ENCODE peak calls at places on chromosomes 6 and 20, in eight cellular contexts. One of them, this sample, is unnamed.
A peak's percentile ranks its signal among the peaks of the same experiment; 100 is the strongest.

GRCh38 chr6:39610229-39610628 is 115.0 kb downstream of the KIF6 start:
- DNase-seq in cardiac muscle cell: no peak
- DNase-seq in HFF-Myc: peak; percentile 35
- DNase-seq in fibroblast of mammary gland: peak; percentile 7
- DNase-seq in GM06990: no peak
- DNase-seq in kidney: no peak
- DNase-seq in CD8-positive, alpha-beta T cell: no peak
- DNase-seq in heart right ventricle: no peak
- DNase-seq in this sample: peak; percentile 29

GRCh38 chr6:33732819-33733218 is 13.9 kb downstream of the IP6K3 start:
- DNase-seq in cardiac muscle cell: no peak
- DNase-seq in HFF-Myc: no peak
- DNase-seq in fibroblast of mammary gland: no peak
- DNase-seq in GM06990: no peak
- DNase-seq in kidney: no peak
- DNase-seq in CD8-positive, alpha-beta T cell: no peak
- DNase-seq in heart right ventricle: no peak
- DNase-seq in this sample: no peak

GRCh38 chr6:16432075-16433032 is 194.0 kb downstream of the GMPR start:
- DNase-seq in cardiac muscle cell: no peak
- DNase-seq in HFF-Myc: no peak
- DNase-seq in fibroblast of mammary gland: peak; percentile 35
- DNase-seq in GM06990: peak; percentile 41
- DNase-seq in kidney: no peak
- DNase-seq in CD8-positive, alpha-beta T cell: no peak
- DNase-seq in heart right ventricle: peak; percentile 22
- DNase-seq in this sample: no peak

GRCh38 chr20:50460608-50461268 is 49.4 kb upstream of the PTPN1 start:
- DNase-seq in cardiac muscle cell: peak; percentile 83
- DNase-seq in HFF-Myc: peak; percentile 64
- DNase-seq in fibroblast of mammary gland: peak; percentile 85
- DNase-seq in GM06990: peak; percentile 44
- DNase-seq in kidney: peak; percentile 94
- DNase-seq in CD8-positive, alpha-beta T cell: peak; percentile 65
- DNase-seq in heart right ventricle: peak; percentile 86
- DNase-seq in this sample: peak; percentile 86

GRCh38 chr6:152594726-152595125 is 42.4 kb downstream of the SYNE1 start:
- DNase-seq in cardiac muscle cell: no peak
- DNase-seq in HFF-Myc: no peak
- DNase-seq in fibroblast of mammary gland: no peak
- DNase-seq in GM06990: no peak
- DNase-seq in kidney: no peak
- DNase-seq in CD8-positive, alpha-beta T cell: no peak
- DNase-seq in heart right ventricle: no peak
- DNase-seq in this sample: no peak

GRCh38 chr6:166415306-166415705 is 32.6 kb upstream of the MPC1 start:
- DNase-seq in cardiac muscle cell: no peak
- DNase-seq in HFF-Myc: no peak
- DNase-seq in fibroblast of mammary gland: no peak
- DNase-seq in GM06990: no peak
- DNase-seq in kidney: no peak
- DNase-seq in CD8-positive, alpha-beta T cell: no peak
- DNase-seq in heart right ventricle: no peak
- DNase-seq in this sample: no peak

GRCh38 chr20:44198872-44199271 is 11.7 kb downstream of the OSER1 start:
- DNase-seq in cardiac muscle cell: no peak
- DNase-seq in HFF-Myc: no peak
- DNase-seq in fibroblast of mammary gland: no peak
- DNase-seq in GM06990: no peak
- DNase-seq in kidney: no peak
- DNase-seq in CD8-positive, alpha-beta T cell: no peak
- DNase-seq in heart right ventricle: no peak
- DNase-seq in this sample: no peak

GRCh38 chr6:135624402-135625297 is 127.1 kb upstream of the AHI1 start:
- DNase-seq in cardiac muscle cell: no peak
- DNase-seq in HFF-Myc: no peak
- DNase-seq in fibroblast of mammary gland: no peak
- DNase-seq in GM06990: no peak
- DNase-seq in kidney: no peak
- DNase-seq in CD8-positive, alpha-beta T cell: no peak
- DNase-seq in heart right ventricle: no peak
- DNase-seq in this sample: no peak

GRCh38 chr6:20400476-20401402 is 940 bp upstream of the E2F3 start:
- DNase-seq in cardiac muscle cell: peak; percentile 81
- DNase-seq in HFF-Myc: no peak
- DNase-seq in fibroblast of mammary gland: peak; percentile 24
- DNase-seq in GM06990: no peak
- DNase-seq in kidney: peak; percentile 84
- DNase-seq in CD8-positive, alpha-beta T cell: no peak
- DNase-seq in heart right ventricle: peak; percentile 14
- DNase-seq in this sample: peak; percentile 47

GRCh38 chr6:156634048-156634447 is 143.1 kb upstream of the ARID1B start:
- DNase-seq in cardiac muscle cell: no peak
- DNase-seq in HFF-Myc: no peak
- DNase-seq in fibroblast of mammary gland: no peak
- DNase-seq in GM06990: no peak
- DNase-seq in kidney: no peak
- DNase-seq in CD8-positive, alpha-beta T cell: no peak
- DNase-seq in heart right ventricle: no peak
- DNase-seq in this sample: no peak

GRCh38 chr20:1840865-1841553 is 54.2 kb upstream of the SIRPA start:
- DNase-seq in cardiac muscle cell: no peak
- DNase-seq in HFF-Myc: no peak
- DNase-seq in fibroblast of mammary gland: no peak
- DNase-seq in GM06990: no peak
- DNase-seq in kidney: no peak
- DNase-seq in CD8-positive, alpha-beta T cell: no peak
- DNase-seq in heart right ventricle: no peak
- DNase-seq in this sample: no peak

DNA sequence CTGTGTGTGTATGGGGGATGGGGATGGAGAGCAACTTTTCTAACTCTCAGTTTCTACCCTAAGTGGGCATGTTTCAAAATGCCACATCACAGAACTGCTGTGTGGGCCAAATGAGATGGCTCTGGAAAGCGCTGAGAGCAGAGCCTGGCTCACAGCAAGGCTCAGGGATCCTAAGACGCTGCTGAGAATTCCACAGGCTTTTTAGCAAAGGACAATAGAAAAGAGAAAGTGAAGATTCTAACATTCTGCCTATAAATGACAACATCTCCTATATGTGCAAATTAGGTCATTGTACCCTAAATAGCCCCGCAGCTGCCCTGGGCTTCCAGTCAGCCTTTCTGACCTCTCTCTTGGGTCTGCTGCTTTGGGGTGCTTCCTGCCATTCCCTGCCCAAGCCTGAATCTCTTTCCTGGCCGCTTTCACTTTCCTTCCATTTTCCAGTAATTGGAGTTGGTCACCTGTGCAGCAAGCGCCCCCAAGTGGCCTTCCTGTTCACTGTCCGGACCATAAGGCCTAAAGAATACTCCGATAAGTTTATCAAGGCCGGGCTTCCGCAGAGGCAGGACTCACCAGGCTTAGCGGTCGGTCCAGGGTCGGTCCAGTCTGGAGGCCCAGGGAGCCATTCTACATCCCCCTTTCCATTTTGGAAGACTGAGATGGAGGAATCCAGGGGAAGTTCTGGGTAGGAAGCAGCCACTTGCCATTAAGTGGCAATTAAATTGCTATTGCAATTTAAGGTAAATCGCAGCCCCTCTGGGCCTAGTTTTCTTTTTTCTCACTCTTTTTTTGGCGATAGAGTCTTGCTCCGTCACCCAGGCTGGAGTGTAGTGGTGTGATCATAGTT is 6.7 kb upstream of the DDR1 start:
- DNase-seq in cardiac muscle cell: peak; percentile 91
- DNase-seq in HFF-Myc: peak; percentile 72
- DNase-seq in fibroblast of mammary gland: peak; percentile 89
- DNase-seq in GM06990: peak; percentile 66
- DNase-seq in kidney: peak; percentile 94
- DNase-seq in CD8-positive, alpha-beta T cell: peak; percentile 48
- DNase-seq in heart right ventricle: peak; percentile 92
- DNase-seq in this sample: peak; percentile 94
- TF ChIP-seq CTCF in cardiac muscle cell: peak; percentile 88
- TF ChIP-seq CTCF in HFF-Myc: peak; percentile 92
- TF ChIP-seq CTCF in fibroblast of mammary gland: peak; percentile 93
- TF ChIP-seq CTCF in GM06990: peak; percentile 89
- TF ChIP-seq CTCF in kidney: peak; percentile 93
- TF ChIP-seq CTCF in CD8-positive, alpha-beta T cell: peak; percentile 70
- TF ChIP-seq CTCF in heart right ventricle: peak; percentile 89
- TF ChIP-seq CTCF in this sample: peak; percentile 92

GRCh38 chr20:58851221-58851968 is 693 bp upstream of the GNAS-AS1 start:
- DNase-seq in cardiac muscle cell: no peak
- DNase-seq in HFF-Myc: no peak
- DNase-seq in fibroblast of mammary gland: no peak
- DNase-seq in GM06990: peak; percentile 23
- DNase-seq in kidney: no peak
- DNase-seq in CD8-positive, alpha-beta T cell: no peak
- DNase-seq in heart right ventricle: no peak
- DNase-seq in this sample: no peak

GRCh38 chr20:58853466-58853865 is 950 bp downstream of the GNAS start:
- DNase-seq in cardiac muscle cell: no peak
- DNase-seq in HFF-Myc: no peak
- DNase-seq in fibroblast of mammary gland: no peak
- DNase-seq in GM06990: no peak
- DNase-seq in kidney: no peak
- DNase-seq in CD8-positive, alpha-beta T cell: no peak
- DNase-seq in heart right ventricle: no peak
- DNase-seq in this sample: no peak

GRCh38 chr20:58851969-58852458 is 502 bp upstream of the GNAS start:
- DNase-seq in cardiac muscle cell: no peak
- DNase-seq in HFF-Myc: no peak
- DNase-seq in fibroblast of mammary gland: no peak
- DNase-seq in GM06990: peak; percentile 10
- DNase-seq in kidney: no peak
- DNase-seq in CD8-positive, alpha-beta T cell: no peak
- DNase-seq in heart right ventricle: no peak
- DNase-seq in this sample: no peak

GRCh38 chr20:58852559-58853271 is at the start of gene GNAS:
- DNase-seq in cardiac muscle cell: peak; percentile 82
- DNase-seq in HFF-Myc: no peak
- DNase-seq in fibroblast of mammary gland: peak; percentile 62
- DNase-seq in GM06990: peak; percentile 54
- DNase-seq in kidney: peak; percentile 77
- DNase-seq in CD8-positive, alpha-beta T cell: peak; percentile 18
- DNase-seq in heart right ventricle: peak; percentile 55
- DNase-seq in this sample: peak; percentile 84

GRCh38 chr20:58850693-58851174 is at the start of gene GNAS-AS1:
- DNase-seq in cardiac muscle cell: peak; percentile 86
- DNase-seq in HFF-Myc: peak; percentile 48
- DNase-seq in fibroblast of mammary gland: peak; percentile 89
- DNase-seq in GM06990: peak; percentile 88
- DNase-seq in kidney: peak; percentile 86
- DNase-seq in CD8-positive, alpha-beta T cell: peak; percentile 61
- DNase-seq in heart right ventricle: peak; percentile 85
- DNase-seq in this sample: peak; percentile 83
- H3K4me3 ChIP-seq in cardiac muscle cell: peak within 1 kb of the TSS; percentile 52
- H3K4me3 ChIP-seq in HFF-Myc: peak within 1 kb of the TSS; percentile 75
- H3K4me3 ChIP-seq in fibroblast of mammary gland: peak within 1 kb of the TSS; percentile 76
- H3K4me3 ChIP-seq in GM06990: peak within 1 kb of the TSS; percentile 74
- H3K4me3 ChIP-seq in kidney: peak within 1 kb of the TSS; percentile 29
- H3K4me3 ChIP-seq in CD8-positive, alpha-beta T cell: peak within 1 kb of the TSS; percentile 55
- H3K4me3 ChIP-seq in heart right ventricle: peak within 1 kb of the TSS; percentile 51
- H3K4me3 ChIP-seq in this sample: peak within 1 kb of the TSS; percentile 17

DNA sequence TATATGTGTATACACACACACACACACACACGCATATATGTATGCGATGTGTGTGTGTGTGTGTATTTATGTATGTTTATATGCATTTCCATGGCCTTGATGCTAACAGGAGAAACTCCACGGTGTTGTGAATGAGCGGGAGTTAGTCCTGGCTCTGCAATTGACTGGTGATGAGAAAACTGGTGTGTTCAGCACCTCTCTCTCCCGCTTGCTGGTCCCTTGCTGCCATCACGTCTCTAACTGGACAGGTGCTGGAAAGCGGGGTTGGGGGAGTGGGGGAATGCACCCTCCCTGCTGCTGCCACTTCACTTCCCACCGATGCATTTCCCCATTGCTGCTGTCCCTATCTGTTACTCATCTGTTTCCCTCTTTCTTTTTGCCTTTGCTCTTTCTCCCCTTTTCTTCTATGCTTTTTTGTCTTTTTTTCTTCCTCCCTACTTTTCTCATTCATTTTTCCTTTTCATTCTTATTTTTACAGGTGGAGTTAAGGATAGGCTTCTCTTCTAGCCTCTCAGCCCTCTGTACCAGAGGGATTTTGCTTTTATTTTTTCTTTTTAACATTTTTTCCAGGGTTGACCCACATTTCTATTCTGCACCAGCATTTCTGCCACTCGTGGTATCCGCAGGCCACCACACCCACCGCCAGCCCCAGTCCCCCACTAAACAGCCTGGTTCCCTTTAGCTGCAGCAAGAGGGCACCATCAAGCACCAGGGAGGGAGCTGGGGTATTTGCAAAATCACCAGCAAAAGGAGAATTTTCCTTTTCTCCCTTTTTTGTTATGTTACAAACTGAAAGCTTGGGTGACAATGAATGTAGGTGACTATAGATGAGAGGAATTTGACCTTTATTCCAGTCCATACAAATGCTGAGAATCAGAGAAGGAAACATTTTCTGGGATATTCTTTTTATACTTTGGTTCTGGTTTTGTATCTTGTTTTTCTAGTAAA is 115.6 kb downstream of the TCP11 start:
- DNase-seq in cardiac muscle cell: no peak
- DNase-seq in HFF-Myc: no peak
- DNase-seq in fibroblast of mammary gland: peak; percentile 7
- DNase-seq in GM06990: no peak
- DNase-seq in kidney: no peak
- DNase-seq in CD8-positive, alpha-beta T cell: no peak
- DNase-seq in heart right ventricle: no peak
- DNase-seq in this sample: no peak
- TF ChIP-seq CTCF in cardiac muscle cell: peak; percentile 30
- TF ChIP-seq CTCF in HFF-Myc: peak; percentile 4
- TF ChIP-seq CTCF in fibroblast of mammary gland: peak; percentile 29
- TF ChIP-seq CTCF in GM06990: no peak
- TF ChIP-seq CTCF in kidney: no peak
- TF ChIP-seq CTCF in CD8-positive, alpha-beta T cell: no peak
- TF ChIP-seq CTCF in heart right ventricle: peak; percentile 25
- TF ChIP-seq CTCF in this sample: no peak

GRCh38 chr6:74596586-74596985 is 609.3 kb downstream of the COL12A1 start:
- DNase-seq in cardiac muscle cell: no peak
- DNase-seq in HFF-Myc: no peak
- DNase-seq in fibroblast of mammary gland: no peak
- DNase-seq in GM06990: no peak
- DNase-seq in kidney: no peak
- DNase-seq in CD8-positive, alpha-beta T cell: no peak
- DNase-seq in heart right ventricle: no peak
- DNase-seq in this sample: no peak

GRCh38 chr6:74602206-74602605 is 603.6 kb downstream of the COL12A1 start:
- DNase-seq in cardiac muscle cell: no peak
- DNase-seq in HFF-Myc: no peak
- DNase-seq in fibroblast of mammary gland: no peak
- DNase-seq in GM06990: no peak
- DNase-seq in kidney: no peak
- DNase-seq in CD8-positive, alpha-beta T cell: no peak
- DNase-seq in heart right ventricle: no peak
- DNase-seq in this sample: no peak

GRCh38 chr6:74597840-74598239 is 608.0 kb downstream of the COL12A1 start:
- DNase-seq in cardiac muscle cell: no peak
- DNase-seq in HFF-Myc: no peak
- DNase-seq in fibroblast of mammary gland: no peak
- DNase-seq in GM06990: peak; percentile 41
- DNase-seq in kidney: no peak
- DNase-seq in CD8-positive, alpha-beta T cell: no peak
- DNase-seq in heart right ventricle: no peak
- DNase-seq in this sample: no peak

GRCh38 chr6:74598473-74599393 is 607.1 kb downstream of the COL12A1 start:
- DNase-seq in cardiac muscle cell: no peak
- DNase-seq in HFF-Myc: no peak
- DNase-seq in fibroblast of mammary gland: peak; percentile 69
- DNase-seq in GM06990: peak; percentile 77
- DNase-seq in kidney: no peak
- DNase-seq in CD8-positive, alpha-beta T cell: no peak
- DNase-seq in heart right ventricle: no peak
- DNase-seq in this sample: no peak

GRCh38 chr6:74597266-74597665 is 608.6 kb downstream of the COL12A1 start:
- DNase-seq in cardiac muscle cell: no peak
- DNase-seq in HFF-Myc: no peak
- DNase-seq in fibroblast of mammary gland: peak; percentile 82
- DNase-seq in GM06990: peak; percentile 11
- DNase-seq in kidney: no peak
- DNase-seq in CD8-positive, alpha-beta T cell: no peak
- DNase-seq in heart right ventricle: no peak
- DNase-seq in this sample: no peak
- H3K4me3 ChIP-seq in cardiac muscle cell: no peak overlapping the region
- H3K4me3 ChIP-seq in HFF-Myc: no peak overlapping the region
- H3K4me3 ChIP-seq in fibroblast of mammary gland: no peak overlapping the region
- H3K4me3 ChIP-seq in GM06990: no peak overlapping the region
- H3K4me3 ChIP-seq in kidney: no peak overlapping the region
- H3K4me3 ChIP-seq in CD8-positive, alpha-beta T cell: no peak overlapping the region
- H3K4me3 ChIP-seq in heart right ventricle: no peak overlapping the region
- H3K4me3 ChIP-seq in this sample: no peak overlapping the region

This sample was measured in hepatocyte.